ENCODE peak calls at places on chromosomes 1 and 21, in five cellular contexts. S is PC-3, Y is ovary, H is HFFc6, I is heart right ventricle. X is an unnamed sample.

GRCh38 chr1:70358921-70359564 is 4.5 kb upstream of the ANKRD13C start:
- DNase-seq in S (peak; percentile 91), Y (no peak), H (peak; percentile 56), I (no peak), X (no peak)

GRCh38 chr1:18484276-18484675 is 3.5 kb downstream of the KLHDC7A start:
- DNase-seq in S (no peak), Y (no peak), H (no peak), I (no peak), X (no peak)

GRCh38 chr1:228174482-228175315 is 9.1 kb downstream of the IBA57 start:
- DNase-seq in S (peak; percentile 51), Y (no peak), H (no peak), I (no peak), X (no peak)

GRCh38 chr1:77538956-77539509 is 143.4 kb downstream of the ZZZ3 start:
- DNase-seq in S (peak; percentile 80), Y (no peak), H (peak; percentile 85), I (no peak), X (peak; percentile 53)

GRCh38 chr1:178645826-178646200 is 79.2 kb upstream of the RALGPS2 start:
- DNase-seq in S (peak; percentile 18), Y (no peak), H (peak; percentile 90), I (no peak), X (no peak)

GRCh38 chr1:206693029-206693428 is 8.3 kb downstream of the MAPKAPK2 start:
- DNase-seq in S (peak; percentile 29), Y (peak; percentile 87), H (peak; percentile 84), I (peak; percentile 85), X (no peak)

GRCh38 chr1:149848340-149848771 is 51.0 kb upstream of the BOLA1 start:
- DNase-seq in S (peak; percentile 39), Y (no peak), H (no peak), I (peak; percentile 1), X (no peak)

GRCh38 chr1:217953922-217954321 is 322.8 kb downstream of the SPATA17 start:
- DNase-seq in S (peak; percentile 100), Y (no peak), H (no peak), I (no peak), X (no peak)

GRCh38 chr1:106621853-106622252 is 434.6 kb upstream of the PRMT6 start:
- DNase-seq in S (peak; percentile 77), Y (no peak), H (no peak), I (no peak), X (peak; percentile 3)

GRCh38 chr1:67227196-67227595 is 60.9 kb downstream of the IL23R start:
- DNase-seq in S (peak; percentile 63), Y (no peak), H (no peak), I (no peak), X (no peak)

GRCh38 chr1:209416660-209417059 is 166.9 kb upstream of the CAMK1G start:
- DNase-seq in S (no peak), Y (no peak), H (no peak), I (no peak), X (no peak)

DNA sequence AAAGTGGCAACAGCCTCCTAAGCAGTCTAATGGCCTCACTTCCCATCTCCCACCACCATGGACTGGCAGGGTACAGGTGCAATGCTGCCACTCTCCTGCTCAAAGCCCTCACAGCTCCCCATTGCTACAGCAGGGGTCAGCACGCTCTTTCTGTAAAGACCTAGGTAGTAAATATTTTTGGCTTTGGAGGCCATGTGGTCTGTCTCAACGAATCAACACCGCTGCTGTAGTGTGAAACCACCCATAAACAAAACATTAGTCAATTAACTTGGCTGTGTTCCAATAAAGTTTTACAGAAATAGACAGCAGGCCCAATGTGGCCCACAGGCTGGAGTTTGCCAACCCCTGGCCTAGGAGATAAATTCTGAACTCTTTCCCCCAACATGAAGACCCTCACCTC is 44.6 kb upstream of the TMEM125 start:
- DNase-seq in S (peak; percentile 40), Y (no peak), H (peak; percentile 40), I (no peak), X (no peak)
- TF ChIP-seq CTCF in S (peak; percentile 28), Y (no peak), H (peak; percentile 24), I (no peak), X (no peak)

GRCh38 chr1:107788189-107788588 is 176.8 kb downstream of the VAV3 start:
- DNase-seq in S (no peak), Y (no peak), H (no peak), I (no peak), X (no peak)

GRCh38 chr1:107786214-107786842 is 178.7 kb downstream of the VAV3 start:
- DNase-seq in S (no peak), Y (no peak), H (no peak), I (no peak), X (no peak)

GRCh38 chr1:107791381-107791780 is 173.6 kb downstream of the VAV3 start:
- DNase-seq in S (no peak), Y (no peak), H (no peak), I (no peak), X (no peak)

GRCh38 chr1:107787299-107787698 is 177.7 kb downstream of the VAV3 start:
- DNase-seq in S (no peak), Y (no peak), H (no peak), I (no peak), X (no peak)

GRCh38 chr1:107789817-107790609 is 175.0 kb downstream of the VAV3 start:
- DNase-seq in S (no peak), Y (no peak), H (no peak), I (no peak), X (no peak)
- TF ChIP-seq CTCF in S (no peak), Y (no peak), H (no peak), I (no peak), X (no peak)

GRCh38 chr1:3482590-3482899 is 28.1 kb downstream of the ARHGEF16 start:
- DNase-seq in S (no peak), Y (no peak), H (no peak), I (no peak), X (no peak)
- TF ChIP-seq CTCF in S (peak; percentile 52), Y (no peak), H (peak; percentile 66), I (no peak), X (no peak)

DNA sequence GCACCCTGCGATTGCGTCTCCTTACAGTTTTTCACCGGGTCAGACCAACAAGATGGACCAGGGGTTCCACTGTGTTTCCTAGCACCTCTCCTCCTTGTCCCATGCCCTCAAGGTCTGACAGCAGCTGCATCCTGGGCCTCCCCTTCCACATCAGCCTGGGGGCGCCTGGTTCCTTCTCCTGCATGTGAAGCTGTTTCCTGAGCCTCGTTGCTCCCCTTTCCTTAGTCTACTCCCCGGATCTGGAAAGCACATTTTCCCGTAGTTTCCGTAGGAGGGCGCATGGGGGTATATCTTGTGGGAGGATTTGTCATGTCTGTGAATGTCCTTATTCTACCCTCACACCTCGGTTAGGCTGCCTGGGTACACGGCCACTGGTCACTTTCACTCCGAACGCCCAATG is 6.1 kb downstream of the PRDM15 start:
- DNase-seq in S (no peak), Y (no peak), H (no peak), I (no peak), X (no peak)
- TF ChIP-seq CTCF in S (no peak), Y (no peak), H (no peak), I (no peak), X (no peak)

DNA sequence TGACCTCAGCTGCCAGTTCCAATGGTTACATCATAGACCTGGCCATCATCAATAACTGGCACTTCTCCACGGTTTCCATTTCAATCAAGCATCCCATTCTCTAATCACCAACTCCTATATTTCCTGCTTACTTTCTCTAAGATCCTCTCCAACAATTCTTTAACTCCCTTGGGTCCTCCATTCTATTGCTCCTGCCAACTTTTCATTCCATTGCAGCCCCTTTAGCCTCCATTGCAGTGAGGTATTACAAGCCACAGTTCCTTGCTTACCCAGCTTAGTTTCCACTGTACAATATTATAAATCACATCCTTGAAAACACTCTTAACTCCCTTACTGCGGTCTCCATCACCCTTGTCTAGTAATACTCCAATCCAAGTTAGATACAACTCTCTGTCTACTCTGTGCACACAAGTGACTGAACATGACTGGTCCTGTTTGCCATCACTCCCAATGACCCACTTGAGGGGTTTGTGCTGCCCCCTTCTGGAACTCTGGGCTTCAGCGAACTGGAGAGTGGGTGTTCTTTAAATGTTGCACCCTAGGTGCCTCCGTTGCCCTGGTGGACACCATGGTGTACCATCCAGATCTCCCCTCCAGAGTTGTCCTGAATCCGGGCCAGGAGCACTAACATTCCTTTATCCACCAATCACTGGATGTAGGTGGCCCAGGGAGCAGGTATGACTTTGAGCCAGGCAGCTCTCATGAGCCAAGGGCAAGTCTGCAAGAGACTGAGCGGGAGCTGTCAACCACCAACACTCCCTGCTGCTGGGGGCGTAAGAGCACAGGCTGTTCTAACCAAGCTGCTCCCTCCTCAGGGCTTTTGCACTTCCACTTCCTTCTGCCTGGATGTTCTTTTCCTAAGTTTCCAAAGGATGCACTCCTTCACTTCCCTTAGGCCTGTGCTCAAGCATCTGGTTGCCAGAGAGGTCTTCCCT is 3.7 kb upstream of the FNDC7 start:
- DNase-seq in S (peak; percentile 39), Y (no peak), H (no peak), I (no peak), X (no peak)
- TF ChIP-seq CTCF in S (peak; percentile 53), Y (no peak), H (peak; percentile 51), I (no peak), X (no peak)

GRCh38 chr1:214317734-214318133 is 36.8 kb downstream of the SMYD2 start:
- DNase-seq in S (no peak), Y (no peak), H (no peak), I (no peak), X (no peak)
- TF ChIP-seq CTCF in S (peak; percentile 28), Y (no peak), H (peak; percentile 48), I (no peak), X (no peak)

GRCh38 chr1:204036882-204037645 is 35.9 kb upstream of the SOX13 start:
- DNase-seq in S (no peak), Y (no peak), H (no peak), I (no peak), X (no peak)
- TF ChIP-seq CTCF in S (peak; percentile 33), Y (no peak), H (peak; percentile 43), I (no peak), X (no peak)

DNA sequence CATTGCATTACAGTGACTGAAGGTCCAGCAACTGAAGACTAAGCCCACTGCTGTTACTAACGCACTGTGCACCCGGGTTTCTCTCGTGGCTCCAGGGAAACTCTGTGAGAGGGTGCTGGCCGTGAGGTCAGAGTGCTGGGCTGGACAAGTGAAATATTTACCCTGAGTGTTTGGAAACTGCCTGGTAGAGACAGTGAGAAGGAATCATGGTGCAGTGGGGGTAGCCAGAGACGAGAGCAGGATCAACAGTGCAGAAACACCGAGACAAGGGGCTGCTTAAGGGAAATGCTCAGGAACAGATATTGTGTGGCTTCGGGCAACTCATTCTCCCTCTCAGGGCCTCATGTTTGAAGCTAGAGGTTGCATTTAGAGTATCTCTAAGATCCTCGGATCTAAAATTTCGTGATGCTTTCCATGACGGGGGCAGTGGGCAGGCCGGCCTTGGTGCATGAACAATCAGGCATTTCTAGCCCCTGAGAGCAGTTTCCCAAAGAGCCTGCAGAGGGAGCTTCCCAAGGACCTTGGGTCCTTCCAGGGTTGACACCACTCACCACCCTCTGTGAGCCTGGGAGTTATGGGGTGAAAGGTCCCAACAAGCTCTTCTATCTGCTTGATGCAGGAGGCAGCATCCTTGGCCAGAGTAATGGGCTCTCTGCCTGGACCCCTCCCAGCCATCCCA is 9.7 kb downstream of the CD2 start:
- DNase-seq in S (peak; percentile 53), Y (no peak), H (no peak), I (no peak), X (no peak)
- TF ChIP-seq CTCF in S (peak; percentile 63), Y (no peak), H (peak; percentile 61), I (no peak), X (peak; percentile 38)